ENCODE peak calls at places on chromosomes 16 and 17, in six cellular contexts. M is pancreas, G is cardiac muscle cell, P is right lobe of liver, Z is left ventricle myocardium inferior, W is adipocyte. O is an unnamed sample. For H3K4me1 and H3K36me3, the result is how much of the 10 kb centered on the place peaks cover.

GRCh38 chr17:19897108-19897854 is 29.5 kb upstream of the ULK2 start:
- DNase-seq in M (no peak), W (peak), Z (peak), P (peak), G (no peak), O (peak)

GRCh38 chr17:17071531-17072360 is 29.5 kb downstream of the MPRIP start:
- DNase-seq in P (no peak), W (no peak), M (no peak), Z (no peak), G (no peak), O (no peak)

GRCh38 chr17:57519199-57519598 is 225.9 kb downstream of the CCDC182 start:
- DNase-seq in W (peak), M (no peak), G (peak), P (no peak), Z (no peak), O (no peak)

GRCh38 chr17:56594528-56595418 is 1.3 kb downstream of the NOG start:
- DNase-seq in P (peak), Z (no peak), G (peak), W (peak), M (no peak), O (no peak)

GRCh38 chr17:55386931-55387330 is 34.7 kb downstream of the MMD start:
- DNase-seq in Z (no peak), G (no peak), P (no peak), W (no peak), M (no peak), O (no peak)

GRCh38 chr17:18318771-18319450 is 3.8 kb downstream of the SMCR8 start:
- DNase-seq in M (no peak), P (no peak), W (no peak), Z (no peak), G (no peak), O (no peak)

GRCh38 chr16:74455213-74455612 is 33.9 kb upstream of the CLEC18B start:
- DNase-seq in M (no peak), G (no peak), W (no peak), P (no peak), Z (no peak), O (no peak)

GRCh38 chr17:51258756-51259573 is 884 bp downstream of the MBTD1 start:
- DNase-seq in P (peak), W (peak), G (peak), Z (no peak), M (peak), O (peak)

GRCh38 chr17:21228845-21229244 is 14.9 kb upstream of the TMEM11 start:
- DNase-seq in M (no peak), P (no peak), G (no peak), W (no peak), Z (no peak), O (no peak)

GRCh38 chr17:32502013-32502412 is 15.2 kb downstream of the CDK5R1 start:
- DNase-seq in M (no peak), Z (no peak), P (no peak), G (no peak), W (no peak), O (no peak)

GRCh38 chr16:3274490-3274889 is 8.8 kb upstream of the ZNF263 start:
- DNase-seq in P (no peak), W (no peak), M (no peak), Z (no peak), G (peak), O (no peak)

GRCh38 chr17:64176556-64176955 is 46.6 kb upstream of the ERN1 start:
- DNase-seq in P (no peak), M (no peak), G (peak), W (no peak), Z (no peak), O (no peak)

GRCh38 chr16:12575288-12575687 is 228.4 kb downstream of the CPPED1 start:
- DNase-seq in W (no peak), M (no peak), G (no peak), Z (no peak), P (no peak), O (no peak)

GRCh38 chr17:78387982-78388941 is 9.8 kb downstream of the PGS1 start:
- DNase-seq in Z (peak), G (no peak), P (no peak), W (no peak), M (peak), O (peak)

GRCh38 chr16:11673091-11674000 is 5.1 kb downstream of the SNN start:
- DNase-seq in G (no peak), Z (no peak), W (no peak), M (no peak), P (peak), O (no peak)

GRCh38 chr16:83878838-83879237 is 20.1 kb upstream of the MLYCD start:
- DNase-seq in Z (no peak), G (peak), M (no peak), W (peak), P (no peak), O (peak)

GRCh38 chr16:57411362-57411976 is 6.9 kb downstream of the CCL17 start:
- DNase-seq in M (no peak), W (no peak), Z (no peak), G (no peak), P (no peak), O (no peak)

GRCh38 chr17:29597361-29598172 is 4.6 kb downstream of the ANKRD13B start:
- DNase-seq in M (no peak), W (no peak), Z (no peak), G (no peak), P (peak), O (no peak)

GRCh38 chr16:70457446-70457845 is 3.1 kb downstream of the FCSK start:
- DNase-seq in G (no peak), Z (no peak), M (no peak), P (no peak), W (no peak), O (no peak)

GRCh38 chr16:67663151-67663876 is 2.6 kb downstream of the PARD6A start:
- DNase-seq in Z (no peak), M (no peak), P (no peak), W (peak), G (no peak), O (no peak)

GRCh38 chr16:6643083-6643686 is 689.5 kb upstream of the RBFOX1 start:
- DNase-seq in G (peak), Z (no peak), M (no peak), W (peak), P (no peak), O (peak)

GRCh38 chr16:81204794-81205680 is 33.5 kb upstream of the BCO1 start:
- DNase-seq in P (no peak), Z (no peak), W (peak), G (peak), M (no peak), O (no peak)

GRCh38 chr16:27195941-27196595 is 7.3 kb upstream of the KDM8 start:
- DNase-seq in G (no peak), M (no peak), Z (no peak), W (no peak), P (no peak), O (no peak)

GRCh38 chr17:77753691-77754265 is 204.7 kb upstream of the TNRC6C start:
- DNase-seq in M (no peak), Z (no peak), G (no peak), W (no peak), P (no peak), O (no peak)

GRCh38 chr17:67639555-67639954 is 78.2 kb upstream of the NOL11 start:
- DNase-seq in M (no peak), G (no peak), W (no peak), P (no peak), Z (no peak), O (peak)

GRCh38 chr17:41918392-41919164 is at the start of gene ACLY:
- DNase-seq in M (peak), Z (peak), P (peak), G (peak), W (peak), O (peak)

GRCh38 chr17:42313773-42314566 is 25.7 kb downstream of the STAT5A start:
- DNase-seq in Z (no peak), G (no peak), P (no peak), M (no peak), W (no peak), O (no peak)

GRCh38 chr17:17269926-17270773 is 10.9 kb downstream of the COPS3 start:
- DNase-seq in Z (no peak), G (no peak), M (no peak), P (no peak), W (no peak), O (no peak)

GRCh38 chr17:4232168-4232813 is 31.5 kb downstream of the ANKFY1 start:
- DNase-seq in W (peak), Z (no peak), P (no peak), M (no peak), G (no peak), O (peak)

GRCh38 chr16:30186782-30187555 is 3.6 kb downstream of the CORO1A start:
- DNase-seq in W (peak), M (peak), Z (peak), G (peak), P (peak), O (peak)

GRCh38 chr16:55233464-55233863 is 90.5 kb upstream of the IRX6 start:
- DNase-seq in M (no peak), G (no peak), P (no peak), Z (no peak), W (no peak), O (no peak)

GRCh38 chr16:86508947-86509758 is 1.2 kb upstream of the FOXF1 start:
- DNase-seq in Z (peak), M (no peak), G (peak), W (peak), P (peak), O (no peak)

GRCh38 chr17:81287155-81287554 is 8.0 kb downstream of the SLC38A10 start:
- DNase-seq in Z (no peak), M (no peak), P (no peak), G (no peak), W (no peak), O (no peak)
- H3K4me1 ChIP-seq in Z (half or more), M (under half), P (under half), G (under half), W (under half), O (under half)

DNA sequence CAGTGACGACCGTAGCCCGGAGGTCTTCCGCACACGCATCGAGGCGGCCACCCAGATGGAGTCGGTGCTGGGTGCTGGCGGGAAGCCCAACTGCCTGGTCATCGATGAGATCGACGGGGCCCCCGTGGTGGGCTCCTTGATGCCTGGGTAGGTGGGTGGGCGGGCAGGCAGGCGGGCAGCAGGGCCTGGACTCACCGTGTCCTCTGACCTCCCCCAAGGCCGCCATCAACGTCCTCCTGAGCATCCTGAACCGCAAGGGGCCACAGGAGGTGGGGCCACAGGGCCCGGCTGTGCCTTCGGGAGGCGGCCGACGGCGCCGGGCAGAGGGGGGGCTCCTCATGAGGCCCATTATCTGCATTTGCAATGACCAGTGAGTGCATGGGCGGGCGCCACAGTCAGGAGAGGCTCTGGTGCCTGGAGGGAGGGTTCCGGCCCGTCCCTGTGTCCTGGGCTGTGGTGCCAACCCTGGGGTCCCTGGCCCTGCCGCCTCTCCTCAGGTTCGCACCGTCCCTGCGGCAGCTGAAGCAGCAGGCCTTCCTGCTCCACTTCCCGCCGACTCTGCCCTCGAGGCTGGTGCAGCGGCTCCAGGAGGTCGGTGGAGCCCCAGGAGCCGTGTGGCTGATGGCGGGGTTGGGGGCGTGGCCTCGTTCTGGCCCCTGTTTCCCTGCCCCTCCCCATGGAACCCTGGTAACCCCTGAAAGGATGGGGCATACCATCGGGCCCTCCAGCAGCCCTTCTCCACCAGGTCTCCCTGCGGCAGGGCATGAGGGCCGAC is 4.0 kb downstream of the CHTF18 start:
- DNase-seq in W (no peak), P (no peak), M (no peak), Z (no peak), G (no peak), O (no peak)
- H3K36me3 ChIP-seq in W (under half), P (under half), M (under half), Z (under half), G (under half), O (under half)

GRCh38 chr16:66517586-66518263 is 32.2 kb downstream of the TK2 start:
- DNase-seq in P (no peak), M (no peak), Z (peak), G (no peak), W (no peak), O (no peak)

GRCh38 chr16:66519482-66519881 is 30.4 kb downstream of the TK2 start:
- DNase-seq in M (no peak), G (no peak), P (no peak), Z (no peak), W (no peak), O (no peak)

GRCh38 chr16:66516808-66517585 is 32.9 kb downstream of the TK2 start:
- DNase-seq in W (peak), G (no peak), Z (peak), P (peak), M (peak), O (peak)

GRCh38 chr16:66515543-66516171 is 34.3 kb downstream of the TK2 start:
- DNase-seq in M (no peak), G (no peak), Z (no peak), W (peak), P (no peak), O (no peak)

DNA sequence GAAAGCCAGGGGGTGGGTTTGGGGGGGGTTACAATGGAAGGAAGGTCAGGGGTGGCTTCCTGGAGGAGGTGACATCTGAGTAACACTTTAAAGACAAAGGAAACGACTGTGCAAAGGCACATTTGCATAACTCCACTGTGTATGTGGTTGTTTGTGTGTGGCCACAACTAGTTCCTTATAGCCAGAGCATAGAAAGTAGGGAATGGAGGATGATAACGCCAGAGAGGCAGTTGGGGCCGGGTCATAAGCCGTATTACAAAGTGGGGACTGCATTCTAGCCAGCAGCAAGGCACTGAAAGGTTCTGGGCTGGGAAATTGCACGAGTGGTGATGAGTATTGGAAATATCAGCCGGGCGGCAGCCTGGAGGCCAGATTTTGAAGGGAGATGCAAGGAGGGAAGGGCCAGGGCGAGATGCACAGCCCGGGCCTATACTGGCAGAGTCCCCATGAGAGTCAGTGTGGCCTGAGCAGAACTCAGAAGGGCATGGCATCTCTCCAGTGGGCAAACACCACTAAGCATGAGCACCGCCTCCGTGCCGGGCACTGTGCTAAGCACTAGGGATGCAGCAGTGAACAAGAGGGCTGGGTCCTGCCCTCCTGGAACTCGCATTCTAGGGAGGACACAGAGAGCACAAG is 33.6 kb downstream of the TK2 start:
- DNase-seq in Z (no peak), W (no peak), G (no peak), P (no peak), M (no peak), O (no peak)
- H3K4me1 ChIP-seq in Z (half or more), W (under half), G (under half), P (under half), M (under half), O (under half)

GRCh38 chr17:76385892-76386786 is 1.7 kb downstream of the SPHK1 start:
- DNase-seq in P (peak), Z (peak), M (peak), G (peak), W (peak), O (peak)

GRCh38 chr17:76388966-76389888 is 4.8 kb downstream of the SPHK1 start:
- DNase-seq in W (no peak), P (no peak), Z (no peak), G (no peak), M (no peak), O (no peak)

GRCh38 chr17:76391200-76391715 is 6.8 kb downstream of the SPHK1 start:
- DNase-seq in G (no peak), P (no peak), W (no peak), M (no peak), Z (no peak), O (no peak)

GRCh38 chr17:76386966-76387765 is 2.8 kb downstream of the SPHK1 start:
- DNase-seq in Z (no peak), G (no peak), M (no peak), W (no peak), P (no peak), O (no peak)

DNA sequence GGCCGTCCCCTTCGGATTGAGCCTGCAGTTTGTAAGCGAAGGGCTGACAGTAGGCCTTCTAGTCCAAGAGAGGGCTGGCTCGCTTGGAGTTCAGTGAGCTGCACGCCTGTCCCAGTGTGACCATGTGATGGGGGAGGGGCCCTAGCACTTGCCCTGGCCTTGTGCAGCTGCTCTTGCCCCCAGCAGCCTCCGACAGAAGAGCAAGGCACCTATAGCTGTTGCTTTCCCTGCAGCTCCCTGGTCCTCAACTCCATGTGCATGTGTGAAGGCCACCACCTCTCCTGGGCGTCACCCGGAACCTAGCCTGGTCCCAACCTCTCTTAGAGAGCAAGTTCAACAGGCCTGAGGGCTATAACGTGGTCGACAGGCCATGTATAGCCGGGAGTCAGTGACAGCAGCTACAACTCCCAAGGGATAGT is 5.6 kb downstream of the SPHK1 start:
- DNase-seq in W (no peak), M (no peak), Z (no peak), G (peak), P (no peak), O (no peak)
- H3K36me3 ChIP-seq in W (under half), M (under half), Z (under half), G (under half), P (under half), O (under half)

GRCh38 chr17:59793249-59793648 is 85.8 kb downstream of the VMP1 start:
- DNase-seq in P (no peak), Z (no peak), W (no peak), G (no peak), M (no peak), O (no peak)
- H3K4me1 ChIP-seq in P (under half), Z (under half), W (under half), G (under half), M (under half), O (under half)

GRCh38 chr17:75697651-75698291 is 23.5 kb upstream of the ITGB4 start:
- DNase-seq in G (no peak), P (no peak), M (peak), Z (no peak), W (no peak), O (peak)
- H3K36me3 ChIP-seq in G (under half), P (under half), M (under half), Z (under half), W (under half), O (under half)